ENCODE peak calls at places on chromosomes 2 and 18, in four cellular contexts. One of them, this sample, is unnamed. For H3K36me3, the result is how much of the 10 kb centered on the place peaks cover.

GRCh38 chr2:158544998-158545397 is 88.2 kb downstream of the PKP4 start:
- DNase-seq in MM.1S: no peak
- DNase-seq in left ventricle myocardium inferior: no peak
- DNase-seq in Peyer's patch: no peak
- DNase-seq in this sample: peak

GRCh38 chr2:227163998-227164744 is at the start of the genes COL4A3 and COL4A4:
- DNase-seq in MM.1S: peak
- DNase-seq in Peyer's patch: peak
- DNase-seq in left ventricle myocardium inferior: peak
- DNase-seq in this sample: peak

GRCh38 chr2:237438082-237438925 is 24.3 kb upstream of the COL6A3 start:
- DNase-seq in left ventricle myocardium inferior: no peak
- DNase-seq in Peyer's patch: no peak
- DNase-seq in MM.1S: no peak
- DNase-seq in this sample: no peak

GRCh38 chr18:77650799-77651385 is 401.2 kb downstream of the GALR1 start:
- DNase-seq in left ventricle myocardium inferior: peak
- DNase-seq in Peyer's patch: peak
- DNase-seq in MM.1S: peak
- DNase-seq in this sample: peak

GRCh38 chr2:47819834-47820233 is 36.9 kb downstream of the MSH6 start:
- DNase-seq in Peyer's patch: no peak
- DNase-seq in left ventricle myocardium inferior: no peak
- DNase-seq in MM.1S: no peak
- DNase-seq in this sample: no peak

GRCh38 chr18:38923136-38923535 is 1357.5 kb upstream of the CELF4 start:
- DNase-seq in left ventricle myocardium inferior: no peak
- DNase-seq in MM.1S: no peak
- DNase-seq in Peyer's patch: no peak
- DNase-seq in this sample: no peak

GRCh38 chr2:64658269-64658668 is 4.6 kb upstream of the SERTAD2 start:
- DNase-seq in Peyer's patch: peak
- DNase-seq in MM.1S: no peak
- DNase-seq in left ventricle myocardium inferior: no peak
- DNase-seq in this sample: no peak

GRCh38 chr2:102480273-102480672 is 7.2 kb downstream of the SLC9A4 start:
- DNase-seq in Peyer's patch: no peak
- DNase-seq in MM.1S: no peak
- DNase-seq in left ventricle myocardium inferior: no peak
- DNase-seq in this sample: no peak

GRCh38 chr18:67875057-67875456 is 358.5 kb upstream of the DSEL start:
- DNase-seq in Peyer's patch: no peak
- DNase-seq in MM.1S: no peak
- DNase-seq in left ventricle myocardium inferior: no peak
- DNase-seq in this sample: peak

GRCh38 chr2:6828299-6828584 is 37.5 kb downstream of the CMPK2 start:
- DNase-seq in MM.1S: peak
- DNase-seq in left ventricle myocardium inferior: no peak
- DNase-seq in Peyer's patch: no peak
- DNase-seq in this sample: peak

GRCh38 chr2:123993728-123994323 is 31.3 kb upstream of the CNTNAP5 start:
- DNase-seq in MM.1S: peak
- DNase-seq in left ventricle myocardium inferior: no peak
- DNase-seq in Peyer's patch: peak
- DNase-seq in this sample: peak

GRCh38 chr18:76348267-76349066 is 146.6 kb downstream of the ZNF516 start:
- DNase-seq in MM.1S: no peak
- DNase-seq in Peyer's patch: no peak
- DNase-seq in left ventricle myocardium inferior: no peak
- DNase-seq in this sample: peak

GRCh38 chr2:127674241-127675209 is 805 bp downstream of the LIMS2 start:
- DNase-seq in MM.1S: no peak
- DNase-seq in left ventricle myocardium inferior: peak
- DNase-seq in Peyer's patch: peak
- DNase-seq in this sample: peak

GRCh38 chr18:67292814-67293213 is 223.7 kb downstream of the DSEL start:
- DNase-seq in left ventricle myocardium inferior: no peak
- DNase-seq in MM.1S: no peak
- DNase-seq in Peyer's patch: no peak
- DNase-seq in this sample: no peak

GRCh38 chr2:74585406-74586182 is 31.1 kb downstream of the DOK1 start:
- DNase-seq in MM.1S: peak
- DNase-seq in Peyer's patch: peak
- DNase-seq in left ventricle myocardium inferior: peak
- DNase-seq in this sample: no peak

GRCh38 chr2:120509991-120510735 is 164.2 kb downstream of the INHBB start:
- DNase-seq in MM.1S: no peak
- DNase-seq in Peyer's patch: peak
- DNase-seq in left ventricle myocardium inferior: no peak
- DNase-seq in this sample: no peak

GRCh38 chr2:20623241-20623640 is 27.7 kb downstream of the HS1BP3 start:
- DNase-seq in left ventricle myocardium inferior: peak
- DNase-seq in MM.1S: no peak
- DNase-seq in Peyer's patch: peak
- DNase-seq in this sample: no peak

GRCh38 chr2:6845312-6845711 is 20.4 kb downstream of the CMPK2 start:
- DNase-seq in left ventricle myocardium inferior: no peak
- DNase-seq in MM.1S: no peak
- DNase-seq in Peyer's patch: no peak
- DNase-seq in this sample: peak

GRCh38 chr2:136117391-136117841 is 533 bp downstream of the CXCR4 start:
- DNase-seq in left ventricle myocardium inferior: peak
- DNase-seq in Peyer's patch: no peak
- DNase-seq in MM.1S: peak
- DNase-seq in this sample: peak

GRCh38 chr18:73859998-73860397 is 287.6 kb downstream of the FBXO15 start:
- DNase-seq in MM.1S: no peak
- DNase-seq in left ventricle myocardium inferior: no peak
- DNase-seq in Peyer's patch: no peak
- DNase-seq in this sample: no peak

GRCh38 chr2:168293766-168294165 is 46.4 kb upstream of the STK39 start:
- DNase-seq in MM.1S: no peak
- DNase-seq in left ventricle myocardium inferior: no peak
- DNase-seq in Peyer's patch: no peak
- DNase-seq in this sample: no peak

GRCh38 chr2:64675860-64676259 is 22.1 kb upstream of the SERTAD2 start:
- DNase-seq in Peyer's patch: no peak
- DNase-seq in left ventricle myocardium inferior: no peak
- DNase-seq in MM.1S: no peak
- DNase-seq in this sample: no peak

GRCh38 chr2:33136056-33136455 is 189.3 kb downstream of the LTBP1 start:
- DNase-seq in Peyer's patch: no peak
- DNase-seq in MM.1S: no peak
- DNase-seq in left ventricle myocardium inferior: no peak
- DNase-seq in this sample: no peak

GRCh38 chr2:175844169-175844568 is 157.9 kb downstream of the LNPK start:
- DNase-seq in Peyer's patch: no peak
- DNase-seq in MM.1S: no peak
- DNase-seq in left ventricle myocardium inferior: no peak
- DNase-seq in this sample: no peak

GRCh38 chr2:241660593-241661213 is 23.2 kb downstream of the ATG4B start:
- DNase-seq in left ventricle myocardium inferior: no peak
- DNase-seq in MM.1S: no peak
- DNase-seq in Peyer's patch: no peak
- DNase-seq in this sample: no peak
- H3K36me3 ChIP-seq in left ventricle myocardium inferior: half or more
- H3K36me3 ChIP-seq in MM.1S: under half
- H3K36me3 ChIP-seq in Peyer's patch: under half
- H3K36me3 ChIP-seq in this sample: under half

DNA sequence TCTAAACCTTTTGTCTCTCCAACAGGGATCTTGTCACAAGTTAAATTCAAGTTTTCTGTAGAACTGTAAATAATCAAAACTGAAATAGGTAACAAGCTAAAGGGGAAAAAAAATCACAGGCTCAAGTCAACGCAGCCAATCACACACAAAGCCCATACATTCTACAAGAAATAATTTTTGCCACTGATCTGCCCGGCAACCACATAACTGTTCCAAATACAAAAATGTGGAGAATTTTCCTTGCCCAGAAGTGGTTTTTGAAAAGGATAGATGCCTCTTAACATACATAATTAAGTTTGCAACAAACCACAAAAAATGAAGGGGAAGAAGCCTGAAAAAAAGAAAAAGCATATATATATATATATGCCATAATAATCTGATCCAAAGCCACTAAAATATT is 60.3 kb downstream of the FARSB start:
- DNase-seq in left ventricle myocardium inferior: no peak
- DNase-seq in Peyer's patch: no peak
- DNase-seq in MM.1S: no peak
- DNase-seq in this sample: no peak
- H3K36me3 ChIP-seq in left ventricle myocardium inferior: under half
- H3K36me3 ChIP-seq in Peyer's patch: under half
- H3K36me3 ChIP-seq in MM.1S: under half
- H3K36me3 ChIP-seq in this sample: under half

GRCh38 chr2:98569915-98570314 is 38.4 kb downstream of the COA5 start:
- DNase-seq in Peyer's patch: peak
- DNase-seq in left ventricle myocardium inferior: no peak
- DNase-seq in MM.1S: no peak
- DNase-seq in this sample: no peak
- H3K36me3 ChIP-seq in Peyer's patch: under half
- H3K36me3 ChIP-seq in left ventricle myocardium inferior: half or more
- H3K36me3 ChIP-seq in MM.1S: under half
- H3K36me3 ChIP-seq in this sample: under half

DNA sequence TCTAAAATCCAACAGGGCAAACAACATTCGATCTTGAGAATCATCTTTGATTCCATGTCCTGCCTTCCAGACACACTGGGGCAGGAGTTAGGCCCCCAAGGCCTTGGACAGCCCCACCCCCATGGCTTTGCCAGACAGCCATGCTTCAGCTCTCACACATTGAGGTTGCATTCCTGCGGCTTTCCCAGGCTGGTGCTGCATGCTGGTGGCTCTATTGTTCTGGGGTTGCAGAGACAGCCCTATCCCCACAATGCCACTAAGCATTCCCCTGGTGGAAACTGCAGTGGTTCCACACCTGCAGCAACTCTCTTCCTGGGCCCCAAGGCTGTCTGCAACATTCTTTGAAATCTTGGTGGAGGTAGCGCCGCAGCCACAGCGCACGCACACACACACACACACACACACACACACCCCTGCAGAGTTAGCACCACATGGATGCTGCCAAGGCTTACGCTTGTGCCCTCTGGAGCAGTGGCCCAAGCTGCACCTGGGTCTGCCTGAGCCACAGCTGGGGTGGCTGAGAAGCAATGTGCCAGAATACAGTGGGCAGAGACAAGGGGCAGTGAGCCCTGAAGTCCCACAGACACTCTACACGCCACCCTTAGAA is 21.4 kb downstream of the SFXN5 start:
- DNase-seq in left ventricle myocardium inferior: no peak
- DNase-seq in MM.1S: no peak
- DNase-seq in Peyer's patch: no peak
- DNase-seq in this sample: peak
- H3K36me3 ChIP-seq in left ventricle myocardium inferior: under half
- H3K36me3 ChIP-seq in MM.1S: under half
- H3K36me3 ChIP-seq in Peyer's patch: under half
- H3K36me3 ChIP-seq in this sample: under half

GRCh38 chr2:98903767-98904485 is 32.1 kb downstream of the CRACDL start:
- DNase-seq in MM.1S: no peak
- DNase-seq in left ventricle myocardium inferior: no peak
- DNase-seq in Peyer's patch: peak
- DNase-seq in this sample: no peak
- H3K36me3 ChIP-seq in MM.1S: under half
- H3K36me3 ChIP-seq in left ventricle myocardium inferior: under half
- H3K36me3 ChIP-seq in Peyer's patch: under half
- H3K36me3 ChIP-seq in this sample: under half

GRCh38 chr2:23211987-23212583 is 172.9 kb upstream of the KLHL29 start:
- DNase-seq in Peyer's patch: no peak
- DNase-seq in left ventricle myocardium inferior: no peak
- DNase-seq in MM.1S: no peak
- DNase-seq in this sample: no peak
- H3K36me3 ChIP-seq in Peyer's patch: under half
- H3K36me3 ChIP-seq in left ventricle myocardium inferior: under half
- H3K36me3 ChIP-seq in MM.1S: under half
- H3K36me3 ChIP-seq in this sample: under half

GRCh38 chr2:17710547-17711248 is 42.9 kb downstream of the SMC6 start:
- DNase-seq in left ventricle myocardium inferior: no peak
- DNase-seq in MM.1S: no peak
- DNase-seq in Peyer's patch: no peak
- DNase-seq in this sample: no peak
- H3K36me3 ChIP-seq in left ventricle myocardium inferior: half or more
- H3K36me3 ChIP-seq in MM.1S: under half
- H3K36me3 ChIP-seq in Peyer's patch: under half
- H3K36me3 ChIP-seq in this sample: under half

GRCh38 chr2:99425022-99425421 is 64.8 kb downstream of the REV1 start:
- DNase-seq in Peyer's patch: no peak
- DNase-seq in left ventricle myocardium inferior: no peak
- DNase-seq in MM.1S: no peak
- DNase-seq in this sample: no peak
- H3K36me3 ChIP-seq in Peyer's patch: under half
- H3K36me3 ChIP-seq in left ventricle myocardium inferior: half or more
- H3K36me3 ChIP-seq in MM.1S: under half
- H3K36me3 ChIP-seq in this sample: under half

GRCh38 chr2:216160786-216161185 is 51.6 kb downstream of the XRCC5 start:
- DNase-seq in left ventricle myocardium inferior: no peak
- DNase-seq in Peyer's patch: no peak
- DNase-seq in MM.1S: no peak
- DNase-seq in this sample: no peak

GRCh38 chr2:216159646-216160045 is 50.5 kb downstream of the XRCC5 start:
- DNase-seq in Peyer's patch: no peak
- DNase-seq in left ventricle myocardium inferior: no peak
- DNase-seq in MM.1S: no peak
- DNase-seq in this sample: no peak

GRCh38 chr2:216161967-216162366 is 52.8 kb downstream of the XRCC5 start:
- DNase-seq in Peyer's patch: no peak
- DNase-seq in MM.1S: no peak
- DNase-seq in left ventricle myocardium inferior: no peak
- DNase-seq in this sample: no peak

GRCh38 chr2:216156822-216157221 is 47.7 kb downstream of the XRCC5 start:
- DNase-seq in Peyer's patch: no peak
- DNase-seq in MM.1S: no peak
- DNase-seq in left ventricle myocardium inferior: no peak
- DNase-seq in this sample: no peak

DNA sequence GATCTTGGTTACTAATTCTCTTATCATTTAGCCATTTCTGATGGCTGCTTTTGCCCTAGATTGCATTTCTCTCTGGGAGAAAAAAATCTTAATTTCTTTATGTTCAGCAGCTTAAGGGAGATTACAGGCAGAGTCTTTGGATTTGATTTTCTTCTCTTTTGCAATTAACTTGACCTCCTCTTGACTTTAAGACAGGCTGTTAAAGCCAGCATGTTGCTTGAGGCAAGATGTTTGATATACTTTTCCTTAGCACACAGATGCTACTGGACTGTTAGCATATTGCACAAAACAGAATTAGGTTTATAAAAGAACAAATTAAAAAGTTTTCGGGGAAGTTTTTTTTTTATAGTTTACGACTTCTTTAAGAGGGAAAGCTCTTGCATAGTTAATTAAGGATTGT is 50.0 kb downstream of the XRCC5 start:
- DNase-seq in MM.1S: no peak
- DNase-seq in left ventricle myocardium inferior: no peak
- DNase-seq in Peyer's patch: no peak
- DNase-seq in this sample: no peak
- H3K36me3 ChIP-seq in MM.1S: under half
- H3K36me3 ChIP-seq in left ventricle myocardium inferior: half or more
- H3K36me3 ChIP-seq in Peyer's patch: under half
- H3K36me3 ChIP-seq in this sample: half or more